ENCODE peak calls at places on chromosome 11, in seven cellular contexts. One of them, this sample, is unnamed.

GRCh38 chr11:6667733-6668374 is 12.2 kb upstream of the DCHS1 start:
- DNase-seq in substantia nigra: no peak
- DNase-seq in mucosa of descending colon: no peak
- DNase-seq in uterus: no peak
- DNase-seq in cerebellar cortex: peak; percentile 11
- DNase-seq in glomerular endothelial cell: no peak
- DNase-seq in BJ: no peak
- DNase-seq in this sample: peak; percentile 86

GRCh38 chr11:29435421-29435820 is 581.4 kb downstream of the KCNA4 start:
- DNase-seq in substantia nigra: no peak
- DNase-seq in mucosa of descending colon: no peak
- DNase-seq in uterus: no peak
- DNase-seq in cerebellar cortex: no peak
- DNase-seq in glomerular endothelial cell: no peak
- DNase-seq in BJ: no peak
- DNase-seq in this sample: no peak

GRCh38 chr11:102560555-102561011 is 30.0 kb upstream of the MMP7 start:
- DNase-seq in substantia nigra: no peak
- DNase-seq in mucosa of descending colon: no peak
- DNase-seq in uterus: no peak
- DNase-seq in cerebellar cortex: peak; percentile 3
- DNase-seq in glomerular endothelial cell: no peak
- DNase-seq in BJ: peak; percentile 57
- DNase-seq in this sample: peak; percentile 66

GRCh38 chr11:17649696-17650600 is 69.4 kb upstream of the MYOD1 start:
- DNase-seq in substantia nigra: no peak
- DNase-seq in mucosa of descending colon: no peak
- DNase-seq in uterus: no peak
- DNase-seq in cerebellar cortex: no peak
- DNase-seq in glomerular endothelial cell: no peak
- DNase-seq in BJ: no peak
- DNase-seq in this sample: peak; percentile 80

GRCh38 chr11:33721291-33721840 is 14.9 kb downstream of the CD59 start:
- DNase-seq in substantia nigra: no peak
- DNase-seq in mucosa of descending colon: no peak
- DNase-seq in uterus: no peak
- DNase-seq in cerebellar cortex: peak; percentile 83
- DNase-seq in glomerular endothelial cell: no peak
- DNase-seq in BJ: no peak
- DNase-seq in this sample: no peak

GRCh38 chr11:10943968-10944367 is 86.1 kb upstream of the ZBED5 start:
- DNase-seq in substantia nigra: no peak
- DNase-seq in mucosa of descending colon: no peak
- DNase-seq in uterus: no peak
- DNase-seq in cerebellar cortex: peak; percentile 49
- DNase-seq in glomerular endothelial cell: no peak
- DNase-seq in BJ: no peak
- DNase-seq in this sample: no peak

GRCh38 chr11:5809122-5809519 is 397 bp downstream of the OR52N2 start:
- DNase-seq in substantia nigra: no peak
- DNase-seq in mucosa of descending colon: no peak
- DNase-seq in uterus: no peak
- DNase-seq in cerebellar cortex: no peak
- DNase-seq in glomerular endothelial cell: no peak
- DNase-seq in BJ: no peak
- DNase-seq in this sample: peak; percentile 14

GRCh38 chr11:36510567-36511020 is 522 bp upstream of the TRAF6 start:
- DNase-seq in substantia nigra: no peak
- DNase-seq in mucosa of descending colon: no peak
- DNase-seq in uterus: no peak
- DNase-seq in cerebellar cortex: peak; percentile 17
- DNase-seq in glomerular endothelial cell: no peak
- DNase-seq in BJ: no peak
- DNase-seq in this sample: no peak

GRCh38 chr11:92473736-92474135 is 249.1 kb downstream of the FAT3 start:
- DNase-seq in substantia nigra: no peak
- DNase-seq in mucosa of descending colon: no peak
- DNase-seq in uterus: no peak
- DNase-seq in cerebellar cortex: no peak
- DNase-seq in glomerular endothelial cell: no peak
- DNase-seq in BJ: no peak
- DNase-seq in this sample: no peak

GRCh38 chr11:69156218-69156639 is 494 bp downstream of the SMIM38 start:
- DNase-seq in substantia nigra: no peak
- DNase-seq in mucosa of descending colon: no peak
- DNase-seq in uterus: no peak
- DNase-seq in cerebellar cortex: no peak
- DNase-seq in glomerular endothelial cell: no peak
- DNase-seq in BJ: no peak
- DNase-seq in this sample: no peak

GRCh38 chr11:74417860-74418508 is 19.8 kb upstream of the PGM2L1 start:
- DNase-seq in substantia nigra: no peak
- DNase-seq in mucosa of descending colon: no peak
- DNase-seq in uterus: no peak
- DNase-seq in cerebellar cortex: no peak
- DNase-seq in glomerular endothelial cell: no peak
- DNase-seq in BJ: no peak
- DNase-seq in this sample: no peak

GRCh38 chr11:123561046-123561781 is 93.2 kb downstream of the SCN3B start:
- DNase-seq in substantia nigra: no peak
- DNase-seq in mucosa of descending colon: no peak
- DNase-seq in uterus: peak; percentile 61
- DNase-seq in cerebellar cortex: peak; percentile 97
- DNase-seq in glomerular endothelial cell: no peak
- DNase-seq in BJ: no peak
- DNase-seq in this sample: peak; percentile 28

GRCh38 chr11:10875430-10876021 is 17.7 kb upstream of the ZBED5 start:
- DNase-seq in substantia nigra: no peak
- DNase-seq in mucosa of descending colon: no peak
- DNase-seq in uterus: no peak
- DNase-seq in cerebellar cortex: no peak
- DNase-seq in glomerular endothelial cell: no peak
- DNase-seq in BJ: no peak
- DNase-seq in this sample: no peak

GRCh38 chr11:47179655-47179991 is 2.9 kb upstream of the ARFGAP2 start:
- DNase-seq in substantia nigra: no peak
- DNase-seq in mucosa of descending colon: no peak
- DNase-seq in uterus: no peak
- DNase-seq in cerebellar cortex: peak; percentile 59
- DNase-seq in glomerular endothelial cell: no peak
- DNase-seq in BJ: no peak
- DNase-seq in this sample: peak; percentile 61

GRCh38 chr11:119584193-119585037 is 144.6 kb downstream of the NECTIN1 start:
- DNase-seq in substantia nigra: no peak
- DNase-seq in mucosa of descending colon: peak; percentile 35
- DNase-seq in uterus: peak; percentile 22
- DNase-seq in cerebellar cortex: no peak
- DNase-seq in glomerular endothelial cell: no peak
- DNase-seq in BJ: no peak
- DNase-seq in this sample: peak; percentile 96

GRCh38 chr11:18699269-18699596 is 654 bp downstream of the TMEM86A start:
- DNase-seq in substantia nigra: no peak
- DNase-seq in mucosa of descending colon: no peak
- DNase-seq in uterus: no peak
- DNase-seq in cerebellar cortex: no peak
- DNase-seq in glomerular endothelial cell: no peak
- DNase-seq in BJ: no peak
- DNase-seq in this sample: no peak

GRCh38 chr11:40219401-40219800 is 1240.1 kb downstream of the LRRC4C start:
- DNase-seq in substantia nigra: no peak
- DNase-seq in mucosa of descending colon: no peak
- DNase-seq in uterus: no peak
- DNase-seq in cerebellar cortex: no peak
- DNase-seq in glomerular endothelial cell: no peak
- DNase-seq in BJ: no peak
- DNase-seq in this sample: no peak

GRCh38 chr11:13012037-13012693 is 3.0 kb downstream of the RASSF10 start:
- DNase-seq in substantia nigra: no peak
- DNase-seq in mucosa of descending colon: no peak
- DNase-seq in uterus: no peak
- DNase-seq in cerebellar cortex: no peak
- DNase-seq in glomerular endothelial cell: no peak
- DNase-seq in BJ: no peak
- DNase-seq in this sample: no peak

GRCh38 chr11:2951235-2952110 is 22.3 kb upstream of the PHLDA2 start:
- DNase-seq in substantia nigra: no peak
- DNase-seq in mucosa of descending colon: no peak
- DNase-seq in uterus: no peak
- DNase-seq in cerebellar cortex: no peak
- DNase-seq in glomerular endothelial cell: peak; percentile 56
- DNase-seq in BJ: no peak
- DNase-seq in this sample: peak; percentile 56

GRCh38 chr11:102516179-102516578 is 14.4 kb downstream of the MMP7 start:
- DNase-seq in substantia nigra: no peak
- DNase-seq in mucosa of descending colon: no peak
- DNase-seq in uterus: no peak
- DNase-seq in cerebellar cortex: no peak
- DNase-seq in glomerular endothelial cell: no peak
- DNase-seq in BJ: no peak
- DNase-seq in this sample: no peak

GRCh38 chr11:8259316-8259995 is 4.2 kb downstream of the LMO1 start:
- DNase-seq in substantia nigra: no peak
- DNase-seq in mucosa of descending colon: no peak
- DNase-seq in uterus: no peak
- DNase-seq in cerebellar cortex: no peak
- DNase-seq in glomerular endothelial cell: no peak
- DNase-seq in BJ: no peak
- DNase-seq in this sample: no peak

GRCh38 chr11:79198898-79199250 is 242.0 kb downstream of the TENM4 start:
- DNase-seq in substantia nigra: no peak
- DNase-seq in mucosa of descending colon: no peak
- DNase-seq in uterus: no peak
- DNase-seq in cerebellar cortex: no peak
- DNase-seq in glomerular endothelial cell: no peak
- DNase-seq in BJ: no peak
- DNase-seq in this sample: no peak

GRCh38 chr11:118625036-118625690 is 17.7 kb downstream of the PHLDB1 start:
- DNase-seq in substantia nigra: no peak
- DNase-seq in mucosa of descending colon: no peak
- DNase-seq in uterus: no peak
- DNase-seq in cerebellar cortex: peak; percentile 59
- DNase-seq in glomerular endothelial cell: no peak
- DNase-seq in BJ: no peak
- DNase-seq in this sample: no peak

GRCh38 chr11:83694191-83694905 is 408.2 kb upstream of the CCDC90B start:
- DNase-seq in substantia nigra: no peak
- DNase-seq in mucosa of descending colon: no peak
- DNase-seq in uterus: no peak
- DNase-seq in cerebellar cortex: no peak
- DNase-seq in glomerular endothelial cell: no peak
- DNase-seq in BJ: no peak
- DNase-seq in this sample: no peak

GRCh38 chr11:1356007-1356435 is 33.7 kb upstream of the BRSK2 start:
- DNase-seq in substantia nigra: no peak
- DNase-seq in mucosa of descending colon: peak; percentile 4
- DNase-seq in uterus: no peak
- DNase-seq in cerebellar cortex: no peak
- DNase-seq in glomerular endothelial cell: no peak
- DNase-seq in BJ: no peak
- DNase-seq in this sample: no peak

GRCh38 chr11:2574553-2575535 is 125.0 kb downstream of the KCNQ1OT1 start:
- DNase-seq in substantia nigra: no peak
- DNase-seq in mucosa of descending colon: peak; percentile 62
- DNase-seq in uterus: peak; percentile 11
- DNase-seq in cerebellar cortex: no peak
- DNase-seq in glomerular endothelial cell: no peak
- DNase-seq in BJ: no peak
- DNase-seq in this sample: no peak